ENCODE peak calls at places on chromosomes 13 and 19, in five cellular contexts. U, L, K, G and Y are unnamed samples.

GRCh38 chr19:22607653-22608430 is 26.3 kb upstream of the ZNF492 start:
- DNase-seq in U (no peak), L (no peak), K (no peak), G (no peak), Y (no peak)

GRCh38 chr19:33953023-33953422 is 156.4 kb downstream of the KCTD15 start:
- DNase-seq in U (no peak), L (no peak), K (no peak), G (no peak), Y (no peak)

GRCh38 chr19:47644743-47645499 is 36.0 kb downstream of the BICRA start:
- DNase-seq in U (no peak), L (no peak), K (peak), G (no peak), Y (no peak)

GRCh38 chr19:28715157-28715556 is 497.8 kb downstream of the UQCRFS1 start:
- DNase-seq in U (no peak), L (no peak), K (no peak), G (no peak), Y (no peak)

GRCh38 chr19:485122-485521 is 11.2 kb upstream of the MADCAM1 start:
- DNase-seq in U (no peak), L (no peak), K (no peak), G (no peak), Y (no peak)

GRCh38 chr19:41223431-41224234 is 4.6 kb downstream of the AXL start:
- DNase-seq in U (no peak), L (no peak), K (peak), G (peak), Y (peak)

GRCh38 chr13:93279982-93280381 is 53.4 kb downstream of the GPC6 start:
- DNase-seq in U (no peak), L (no peak), K (no peak), G (no peak), Y (no peak)

GRCh38 chr19:46429999-46430398 is 1.3 kb upstream of the PNMA8C start:
- DNase-seq in U (no peak), L (no peak), K (no peak), G (no peak), Y (no peak)

GRCh38 chr19:54162241-54162805 is 2.8 kb upstream of the LENG1 start:
- DNase-seq in U (peak), L (peak), K (peak), G (peak), Y (peak)

GRCh38 chr13:76993021-76993420 is 1.1 kb downstream of the CLN5 start:
- DNase-seq in U (no peak), L (no peak), K (no peak), G (peak), Y (peak)

GRCh38 chr19:33809960-33810359 is 13.3 kb downstream of the KCTD15 start:
- DNase-seq in U (no peak), L (no peak), K (no peak), G (peak), Y (no peak)

GRCh38 chr13:77979721-77980377 is 61.2 kb upstream of the EDNRB start:
- DNase-seq in U (no peak), L (no peak), K (no peak), G (no peak), Y (peak)

GRCh38 chr13:35731471-35731870 is 255.0 kb upstream of the MAB21L1 start:
- DNase-seq in U (no peak), L (no peak), K (no peak), G (no peak), Y (no peak)

GRCh38 chr13:44523176-44524017 is 52.7 kb downstream of the TSC22D1 start:
- DNase-seq in U (no peak), L (no peak), K (peak), G (peak), Y (peak)

GRCh38 chr13:45781553-45782326 is 69.8 kb downstream of the SIAH3 start:
- DNase-seq in U (no peak), L (no peak), K (peak), G (peak), Y (no peak)

GRCh38 chr13:64928704-64929499 is 2301.2 kb downstream of the PCDH9 start:
- DNase-seq in U (no peak), L (no peak), K (no peak), G (peak), Y (peak)

GRCh38 chr19:13629687-13630357 is 123.5 kb upstream of the CACNA1A start:
- DNase-seq in U (no peak), L (peak), K (no peak), G (peak), Y (peak)

GRCh38 chr13:75364131-75364713 is 117.7 kb downstream of the TBC1D4 start:
- DNase-seq in U (no peak), L (no peak), K (no peak), G (no peak), Y (no peak)

GRCh38 chr13:90594694-90595093 is 752.8 kb upstream of the MIR17HG start:
- DNase-seq in U (no peak), L (no peak), K (no peak), G (peak), Y (peak)

GRCh38 chr19:5166262-5166661 is 174.3 kb downstream of the PTPRS start:
- DNase-seq in U (no peak), L (no peak), K (no peak), G (peak), Y (peak)

GRCh38 chr19:47107201-47107952 is 6.2 kb downstream of the ZC3H4 start:
- DNase-seq in U (no peak), L (no peak), K (peak), G (peak), Y (no peak)

GRCh38 chr19:46271488-46272197 is 25.2 kb upstream of the HIF3A start:
- DNase-seq in U (no peak), L (no peak), K (peak), G (peak), Y (peak)

GRCh38 chr19:2053601-2054389 is 2.8 kb upstream of the MKNK2 start:
- DNase-seq in U (no peak), L (no peak), K (no peak), G (no peak), Y (no peak)